ENCODE peak calls at places on chromosome 11, in nine cellular contexts. K is CD8-positive, alpha-beta memory T cell; A is tibial nerve; Y is activated T-cell treated with anti-CD3 and anti-CD28 coated beads, Interleukin-2, amount 50 U/mL, for 72 hours; E is mesenchymal stem cell; M is lung microvascular endothelial cell; P is stimulated activated CD8-positive, alpha-beta memory T cell treated with anti-CD3 and anti-CD28 coated beads, Interleukin-15, amount 100 ng/mL, for 1 hour; J is kidney; S is EH. O is an unnamed sample.

GRCh38 chr11:113885897-113886296 is 10.5 kb upstream of the USP28 start:
- DNase-seq in K (no peak), A (no peak), J (no peak), E (no peak), S (no peak), P (no peak), M (no peak), Y (no peak), O (no peak)

GRCh38 chr11:114163830-114164401 is 104.4 kb downstream of the ZBTB16 start:
- DNase-seq in P (no peak), Y (no peak), M (peak), A (no peak), J (no peak), K (no peak), E (peak), S (no peak), O (no peak)

GRCh38 chr11:132718711-132719641 is 813.3 kb downstream of the OPCML start:
- DNase-seq in M (no peak), P (no peak), K (peak), A (no peak), S (no peak), Y (peak), J (no peak), E (peak), O (peak)

GRCh38 chr11:110000045-110000502 is 93.1 kb upstream of the ZC3H12C start:
- DNase-seq in Y (no peak), K (no peak), S (peak), P (no peak), A (no peak), M (no peak), J (no peak), E (peak), O (no peak)

GRCh38 chr11:116563028-116563712 is 209.6 kb downstream of the BUD13 start:
- DNase-seq in E (peak), Y (no peak), J (peak), A (no peak), P (no peak), S (peak), K (no peak), M (peak), O (no peak)

GRCh38 chr11:36077886-36078685 is 134.2 kb downstream of the LDLRAD3 start:
- DNase-seq in Y (no peak), E (peak), J (no peak), P (no peak), M (no peak), S (peak), K (no peak), A (no peak), O (no peak)

GRCh38 chr11:75700940-75701339 is 16.7 kb upstream of the MOGAT2 start:
- DNase-seq in J (no peak), M (no peak), Y (no peak), S (no peak), A (no peak), E (no peak), K (no peak), P (no peak), O (no peak)

GRCh38 chr11:111409915-111410314 is 30.8 kb upstream of the POU2AF1 start:
- DNase-seq in Y (no peak), E (no peak), A (no peak), K (no peak), P (no peak), M (no peak), S (no peak), J (no peak), O (no peak)

GRCh38 chr11:118673361-118674093 is 5.9 kb downstream of the TREH start:
- DNase-seq in J (no peak), S (no peak), Y (no peak), M (no peak), P (no peak), A (no peak), E (no peak), K (no peak), O (no peak)